ENCODE peak calls at places on chromosomes 5 and 9, in six cellular contexts. One of them, this sample, is unnamed.

GRCh38 chr5:176535655-176536131 is 1.5 kb downstream of the RNF44 start:
- DNase-seq in endothelial cell of umbilical vein: peak; percentile 31
- DNase-seq in pancreas: no peak
- DNase-seq in stomach: no peak
- DNase-seq in tibial artery: no peak
- DNase-seq in trophoblast cell: no peak
- DNase-seq in this sample: no peak

GRCh38 chr9:16869961-16870605 is 387 bp downstream of the BNC2 start:
- DNase-seq in endothelial cell of umbilical vein: peak; percentile 11
- DNase-seq in pancreas: no peak
- DNase-seq in stomach: no peak
- DNase-seq in tibial artery: peak; percentile 70
- DNase-seq in trophoblast cell: no peak
- DNase-seq in this sample: peak; percentile 33

GRCh38 chr9:95143591-95144561 is 173.6 kb downstream of the FANCC start:
- DNase-seq in endothelial cell of umbilical vein: no peak
- DNase-seq in pancreas: peak; percentile 46
- DNase-seq in stomach: peak; percentile 60
- DNase-seq in tibial artery: peak; percentile 94
- DNase-seq in trophoblast cell: no peak
- DNase-seq in this sample: peak; percentile 71

GRCh38 chr5:127010362-127010761 is 20.0 kb downstream of the MARCHF3 start:
- DNase-seq in endothelial cell of umbilical vein: no peak
- DNase-seq in pancreas: no peak
- DNase-seq in stomach: no peak
- DNase-seq in tibial artery: no peak
- DNase-seq in trophoblast cell: no peak
- DNase-seq in this sample: no peak

GRCh38 chr9:14271078-14271673 is 42.8 kb downstream of the NFIB start:
- DNase-seq in endothelial cell of umbilical vein: peak; percentile 95
- DNase-seq in pancreas: peak; percentile 40
- DNase-seq in stomach: peak; percentile 56
- DNase-seq in tibial artery: peak; percentile 69
- DNase-seq in trophoblast cell: no peak
- DNase-seq in this sample: peak; percentile 77

GRCh38 chr5:151255621-151256286 is 2.8 kb downstream of the GM2A start:
- DNase-seq in endothelial cell of umbilical vein: no peak
- DNase-seq in pancreas: no peak
- DNase-seq in stomach: no peak
- DNase-seq in tibial artery: no peak
- DNase-seq in trophoblast cell: peak; percentile 77
- DNase-seq in this sample: no peak

GRCh38 chr5:122415481-122416120 is 103.6 kb downstream of the SNCAIP start:
- DNase-seq in endothelial cell of umbilical vein: peak; percentile 74
- DNase-seq in pancreas: peak; percentile 14
- DNase-seq in stomach: peak; percentile 49
- DNase-seq in tibial artery: peak; percentile 70
- DNase-seq in trophoblast cell: peak; percentile 64
- DNase-seq in this sample: peak; percentile 85

GRCh38 chr9:132008184-132008781 is 71.4 kb downstream of the MED27 start:
- DNase-seq in endothelial cell of umbilical vein: no peak
- DNase-seq in pancreas: no peak
- DNase-seq in stomach: no peak
- DNase-seq in tibial artery: no peak
- DNase-seq in trophoblast cell: no peak
- DNase-seq in this sample: no peak

GRCh38 chr9:883011-883410 is 41.5 kb downstream of the DMRT1 start:
- DNase-seq in endothelial cell of umbilical vein: no peak
- DNase-seq in pancreas: no peak
- DNase-seq in stomach: no peak
- DNase-seq in tibial artery: no peak
- DNase-seq in trophoblast cell: peak; percentile 92
- DNase-seq in this sample: no peak

GRCh38 chr9:101235105-101235866 is 149.5 kb downstream of the BAAT start:
- DNase-seq in endothelial cell of umbilical vein: peak; percentile 58
- DNase-seq in pancreas: no peak
- DNase-seq in stomach: no peak
- DNase-seq in tibial artery: no peak
- DNase-seq in trophoblast cell: peak; percentile 54
- DNase-seq in this sample: peak; percentile 45

GRCh38 chr5:75042511-75042910 is 9.8 kb downstream of the GCNT4 start:
- DNase-seq in endothelial cell of umbilical vein: no peak
- DNase-seq in pancreas: no peak
- DNase-seq in stomach: no peak
- DNase-seq in tibial artery: no peak
- DNase-seq in trophoblast cell: no peak
- DNase-seq in this sample: no peak

GRCh38 chr5:95069948-95070347 is 214.9 kb downstream of the MCTP1 start:
- DNase-seq in endothelial cell of umbilical vein: peak; percentile 31
- DNase-seq in pancreas: no peak
- DNase-seq in stomach: no peak
- DNase-seq in tibial artery: no peak
- DNase-seq in trophoblast cell: peak; percentile 18
- DNase-seq in this sample: no peak

GRCh38 chr9:87857141-87857947 is 25.3 kb upstream of the SPATA31E1 start:
- DNase-seq in endothelial cell of umbilical vein: no peak
- DNase-seq in pancreas: no peak
- DNase-seq in stomach: no peak
- DNase-seq in tibial artery: no peak
- DNase-seq in trophoblast cell: no peak
- DNase-seq in this sample: no peak

GRCh38 chr5:132475939-132476852 is 14.4 kb downstream of the IRF1 start:
- DNase-seq in endothelial cell of umbilical vein: no peak
- DNase-seq in pancreas: no peak
- DNase-seq in stomach: peak; percentile 32
- DNase-seq in tibial artery: peak; percentile 53
- DNase-seq in trophoblast cell: peak; percentile 52
- DNase-seq in this sample: peak; percentile 62

GRCh38 chr9:77901038-77901437 is 130.6 kb downstream of the GNAQ start:
- DNase-seq in endothelial cell of umbilical vein: no peak
- DNase-seq in pancreas: no peak
- DNase-seq in stomach: no peak
- DNase-seq in tibial artery: no peak
- DNase-seq in trophoblast cell: no peak
- DNase-seq in this sample: no peak

GRCh38 chr5:122078116-122078865 is at the start of gene LOX:
- DNase-seq in endothelial cell of umbilical vein: peak; percentile 87
- DNase-seq in pancreas: peak; percentile 36
- DNase-seq in stomach: peak; percentile 50
- DNase-seq in tibial artery: peak; percentile 95
- DNase-seq in trophoblast cell: peak; percentile 25
- DNase-seq in this sample: peak; percentile 87

GRCh38 chr5:57551251-57551650 is 68.6 kb upstream of the ACTBL2 start:
- DNase-seq in endothelial cell of umbilical vein: no peak
- DNase-seq in pancreas: no peak
- DNase-seq in stomach: no peak
- DNase-seq in tibial artery: no peak
- DNase-seq in trophoblast cell: no peak
- DNase-seq in this sample: no peak

GRCh38 chr5:138212828-138213160 is 329 bp downstream of the CDC23 start:
- DNase-seq in endothelial cell of umbilical vein: no peak
- DNase-seq in pancreas: no peak
- DNase-seq in stomach: no peak
- DNase-seq in tibial artery: no peak
- DNase-seq in trophoblast cell: peak; percentile 21
- DNase-seq in this sample: peak; percentile 37

GRCh38 chr9:68508547-68508946 is 32.1 kb downstream of the TMEM252 start:
- DNase-seq in endothelial cell of umbilical vein: no peak
- DNase-seq in pancreas: no peak
- DNase-seq in stomach: no peak
- DNase-seq in tibial artery: no peak
- DNase-seq in trophoblast cell: no peak
- DNase-seq in this sample: no peak

GRCh38 chr9:68507796-68508145 is 32.9 kb downstream of the TMEM252 start:
- DNase-seq in endothelial cell of umbilical vein: no peak
- DNase-seq in pancreas: no peak
- DNase-seq in stomach: no peak
- DNase-seq in tibial artery: no peak
- DNase-seq in trophoblast cell: peak; percentile 26
- DNase-seq in this sample: no peak

GRCh38 chr9:68513385-68513784 is 27.3 kb downstream of the TMEM252 start:
- DNase-seq in endothelial cell of umbilical vein: no peak
- DNase-seq in pancreas: no peak
- DNase-seq in stomach: no peak
- DNase-seq in tibial artery: no peak
- DNase-seq in trophoblast cell: no peak
- DNase-seq in this sample: no peak

GRCh38 chr9:68507098-68507795 is 33.4 kb downstream of the TMEM252 start:
- DNase-seq in endothelial cell of umbilical vein: peak; percentile 14
- DNase-seq in pancreas: no peak
- DNase-seq in stomach: no peak
- DNase-seq in tibial artery: no peak
- DNase-seq in trophoblast cell: peak; percentile 42
- DNase-seq in this sample: peak; percentile 46

GRCh38 chr9:68509689-68510088 is 31.0 kb downstream of the TMEM252 start:
- DNase-seq in endothelial cell of umbilical vein: no peak
- DNase-seq in pancreas: no peak
- DNase-seq in stomach: no peak
- DNase-seq in tibial artery: no peak
- DNase-seq in trophoblast cell: no peak
- DNase-seq in this sample: no peak
- H3K27me3 ChIP-seq in endothelial cell of umbilical vein: no peaks in the 10 kb centered on the region
- H3K27me3 ChIP-seq in pancreas: no peaks in the 10 kb centered on the region
- H3K27me3 ChIP-seq in stomach: no peaks in the 10 kb centered on the region
- H3K27me3 ChIP-seq in tibial artery: no peaks in the 10 kb centered on the region
- H3K27me3 ChIP-seq in trophoblast cell: no peaks in the 10 kb centered on the region
- H3K27me3 ChIP-seq in this sample: no peaks in the 10 kb centered on the region

GRCh38 chr5:1892211-1892610 is 9.5 kb upstream of the IRX4 start:
- DNase-seq in endothelial cell of umbilical vein: no peak
- DNase-seq in pancreas: peak; percentile 3
- DNase-seq in stomach: no peak
- DNase-seq in tibial artery: no peak
- DNase-seq in trophoblast cell: no peak
- DNase-seq in this sample: no peak
- H3K27me3 ChIP-seq in endothelial cell of umbilical vein: peaks cover 14% of the 10 kb centered on the region
- H3K27me3 ChIP-seq in pancreas: no peaks in the 10 kb centered on the region
- H3K27me3 ChIP-seq in stomach: peaks cover 96% of the 10 kb centered on the region
- H3K27me3 ChIP-seq in tibial artery: no peaks in the 10 kb centered on the region
- H3K27me3 ChIP-seq in trophoblast cell: peaks cover 24% of the 10 kb centered on the region
- H3K27me3 ChIP-seq in this sample: peaks cover 84% of the 10 kb centered on the region

GRCh38 chr5:173256800-173257199 is 21.8 kb upstream of the NKX2-5 start:
- DNase-seq in endothelial cell of umbilical vein: no peak
- DNase-seq in pancreas: no peak
- DNase-seq in stomach: no peak
- DNase-seq in tibial artery: no peak
- DNase-seq in trophoblast cell: no peak
- DNase-seq in this sample: no peak
- H3K27me3 ChIP-seq in endothelial cell of umbilical vein: peaks cover 12% of the 10 kb centered on the region
- H3K27me3 ChIP-seq in pancreas: no peaks in the 10 kb centered on the region
- H3K27me3 ChIP-seq in stomach: peaks cover 80% of the 10 kb centered on the region
- H3K27me3 ChIP-seq in tibial artery: no peaks in the 10 kb centered on the region
- H3K27me3 ChIP-seq in trophoblast cell: no peaks in the 10 kb centered on the region
- H3K27me3 ChIP-seq in this sample: peaks cover 57% of the 10 kb centered on the region

GRCh38 chr9:111896942-111897830 is 572 bp downstream of the UGCG start:
- DNase-seq in endothelial cell of umbilical vein: peak; percentile 74
- DNase-seq in pancreas: peak; percentile 59
- DNase-seq in stomach: no peak
- DNase-seq in tibial artery: peak; percentile 83
- DNase-seq in trophoblast cell: peak; percentile 39
- DNase-seq in this sample: peak; percentile 83
- H3K27me3 ChIP-seq in endothelial cell of umbilical vein: no peaks in the 10 kb centered on the region
- H3K27me3 ChIP-seq in pancreas: no peaks in the 10 kb centered on the region
- H3K27me3 ChIP-seq in stomach: no peaks in the 10 kb centered on the region
- H3K27me3 ChIP-seq in tibial artery: no peaks in the 10 kb centered on the region
- H3K27me3 ChIP-seq in trophoblast cell: no peaks in the 10 kb centered on the region
- H3K27me3 ChIP-seq in this sample: no peaks in the 10 kb centered on the region

GRCh38 chr5:142322747-142323479 is 1.9 kb downstream of the SPRY4 start:
- DNase-seq in endothelial cell of umbilical vein: peak; percentile 9
- DNase-seq in pancreas: no peak
- DNase-seq in stomach: no peak
- DNase-seq in tibial artery: peak; percentile 83
- DNase-seq in trophoblast cell: peak; percentile 78
- DNase-seq in this sample: no peak
- H3K27me3 ChIP-seq in endothelial cell of umbilical vein: no peaks in the 10 kb centered on the region
- H3K27me3 ChIP-seq in pancreas: no peaks in the 10 kb centered on the region
- H3K27me3 ChIP-seq in stomach: peaks cover 68% of the 10 kb centered on the region
- H3K27me3 ChIP-seq in tibial artery: no peaks in the 10 kb centered on the region
- H3K27me3 ChIP-seq in trophoblast cell: no peaks in the 10 kb centered on the region
- H3K27me3 ChIP-seq in this sample: no peaks in the 10 kb centered on the region